ENCODE peak calls at places on chromosomes 13 and 19, in six cellular contexts. G is neural crest cell, Y is cardiac muscle cell, A is HFFc6, L is spleen, I is choroid plexus epithelial cell. H is an unnamed sample.

GRCh38 chr13:21934309-21934708 is 263.4 kb downstream of the FGF9 start:
- DNase-seq in G (no peak), Y (no peak), A (no peak), L (no peak), I (no peak), H (no peak)

GRCh38 chr19:55186080-55186479 is 6.0 kb upstream of the SYT5 start:
- DNase-seq in G (no peak), Y (no peak), A (no peak), L (no peak), I (no peak), H (no peak)

GRCh38 chr19:2495651-2496316 is 19.9 kb downstream of the GADD45B start:
- DNase-seq in G (no peak), Y (peak; percentile 88), A (peak; percentile 56), L (no peak), I (no peak), H (peak; percentile 34)

GRCh38 chr19:38675611-38676010 is 28.2 kb downstream of the ACTN4 start:
- DNase-seq in G (no peak), Y (no peak), A (no peak), L (no peak), I (no peak), H (no peak)

GRCh38 chr19:8609210-8610040 is 1.1 kb downstream of the ADAMTS10 start:
- DNase-seq in G (peak; percentile 50), Y (peak; percentile 68), A (peak; percentile 6), L (no peak), I (peak; percentile 70), H (peak; percentile 59)

GRCh38 chr19:54967611-54968010 is 1.4 kb downstream of the NLRP2 start:
- DNase-seq in G (no peak), Y (no peak), A (no peak), L (no peak), I (no peak), H (no peak)

GRCh38 chr19:17080441-17080803 is 4.8 kb downstream of the MYO9B start:
- DNase-seq in G (no peak), Y (no peak), A (no peak), L (no peak), I (no peak), H (no peak)

GRCh38 chr19:57473646-57474045 is 3.7 kb downstream of the ZNF772 start:
- DNase-seq in G (no peak), Y (no peak), A (no peak), L (no peak), I (peak; percentile 21), H (peak; percentile 19)

GRCh38 chr13:63693696-63694095 is 2278.0 kb upstream of the PCDH20 start:
- DNase-seq in G (no peak), Y (no peak), A (no peak), L (peak; percentile 71), I (no peak), H (no peak)

GRCh38 chr19:54918499-54918898 is 12.6 kb downstream of the NCR1 start:
- DNase-seq in G (no peak), Y (no peak), A (no peak), L (peak; percentile 19), I (no peak), H (no peak)

GRCh38 chr19:7965259-7965841 is 21.9 kb upstream of the TIMM44 start:
- DNase-seq in G (no peak), Y (no peak), A (no peak), L (no peak), I (no peak), H (no peak)

GRCh38 chr19:4363571-4364304 is 20.4 kb downstream of the MPND start:
- DNase-seq in G (no peak), Y (no peak), A (no peak), L (peak; percentile 74), I (no peak), H (no peak)

GRCh38 chr19:4362038-4362828 is 18.9 kb downstream of the MPND start:
- DNase-seq in G (no peak), Y (no peak), A (no peak), L (peak; percentile 68), I (no peak), H (no peak)

GRCh38 chr19:4361152-4362037 is 18.0 kb downstream of the MPND start:
- DNase-seq in G (no peak), Y (no peak), A (no peak), L (peak; percentile 75), I (peak; percentile 36), H (peak; percentile 37)

GRCh38 chr19:4360641-4361151 is 17.3 kb downstream of the MPND start:
- DNase-seq in G (no peak), Y (no peak), A (no peak), L (peak; percentile 74), I (peak; percentile 21), H (peak; percentile 63)

GRCh38 chr19:4362871-4363545 is 19.6 kb downstream of the MPND start:
- DNase-seq in G (no peak), Y (no peak), A (no peak), L (peak; percentile 74), I (no peak), H (no peak)
- TF ChIP-seq CTCF in G (peak; percentile 24), Y (no peak), A (peak; percentile 58), L (peak; percentile 18), I (peak; percentile 32), H (no peak)

DNA sequence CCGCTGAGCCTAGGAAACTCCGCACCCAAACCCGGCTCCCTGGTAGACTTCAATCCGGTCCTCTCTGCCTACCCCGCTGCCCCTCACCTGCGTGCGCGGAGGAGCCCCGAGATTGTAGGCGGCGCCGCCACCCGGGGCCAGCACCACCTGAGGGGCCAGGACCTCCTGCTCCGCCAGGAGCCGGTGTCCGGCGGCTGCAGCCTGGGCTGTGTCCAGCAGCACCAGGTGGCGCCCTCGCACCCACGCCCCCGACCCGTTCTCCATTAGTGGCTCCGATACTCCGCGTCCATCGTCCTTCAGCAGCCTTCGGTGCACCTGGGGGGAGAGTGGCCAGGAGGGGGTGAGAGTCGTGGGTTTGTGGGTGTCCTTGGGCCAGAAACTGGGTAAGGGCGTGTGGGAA is 18.5 kb downstream of the MAN2B1 start:
- DNase-seq in G (no peak), Y (no peak), A (no peak), L (no peak), I (no peak), H (no peak)
- TF ChIP-seq CTCF in G (no peak), Y (peak; percentile 44), A (peak; percentile 33), L (peak; percentile 16), I (peak; percentile 40), H (peak; percentile 28)

DNA sequence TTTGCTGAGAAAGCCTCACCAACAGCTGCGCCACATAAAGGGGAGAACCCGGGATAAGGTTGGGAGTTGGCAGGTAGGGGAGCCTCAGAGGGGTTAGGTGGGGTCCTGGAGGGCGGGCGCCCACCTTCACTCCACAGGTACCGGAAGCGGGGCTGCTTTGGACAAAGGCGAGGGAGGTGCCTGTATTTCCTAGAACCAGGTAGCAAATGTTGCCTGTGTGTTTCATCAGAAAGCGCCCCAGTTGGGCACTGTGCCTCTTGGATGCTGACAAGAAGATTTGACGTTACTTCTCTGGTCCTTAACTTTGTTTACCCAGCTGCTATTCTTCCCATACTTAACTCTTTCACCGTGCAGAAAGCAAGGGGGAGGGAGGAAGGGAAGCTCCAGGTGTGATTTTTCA is 278.9 kb downstream of the ZNF536 start:
- DNase-seq in G (no peak), Y (no peak), A (no peak), L (no peak), I (no peak), H (no peak)
- TF ChIP-seq CTCF in G (no peak), Y (no peak), A (no peak), L (no peak), I (no peak), H (no peak)

DNA sequence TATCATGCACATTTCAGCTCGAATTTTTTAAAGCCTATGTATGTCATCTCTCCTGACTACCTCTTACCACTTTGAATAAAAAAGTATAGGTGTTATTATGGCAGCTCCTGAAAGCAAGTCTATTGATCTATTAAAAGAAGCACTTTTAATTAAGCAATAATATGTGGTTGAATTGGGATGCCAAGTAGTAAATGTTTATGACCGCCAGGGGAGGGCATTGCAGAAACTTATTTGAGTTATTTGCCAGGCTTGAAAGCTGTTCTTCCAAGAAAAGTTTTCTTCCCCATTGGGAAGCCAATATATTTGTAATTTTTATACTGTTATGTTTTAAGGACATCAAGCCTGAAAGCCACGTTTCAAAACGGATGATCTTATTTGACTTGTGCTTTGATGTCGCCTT is 88.1 kb upstream of the SOX21 start:
- DNase-seq in G (no peak), Y (no peak), A (no peak), L (no peak), I (no peak), H (peak; percentile 2)
- TF ChIP-seq CTCF in G (no peak), Y (no peak), A (peak; percentile 57), L (no peak), I (no peak), H (peak; percentile 29)

GRCh38 chr19:13100871-13101589 is 1.6 kb downstream of the LYL1 start:
- DNase-seq in G (no peak), Y (no peak), A (no peak), L (peak; percentile 87), I (no peak), H (no peak)

GRCh38 chr19:13100031-13100588 is 2.5 kb downstream of the LYL1 start:
- DNase-seq in G (no peak), Y (no peak), A (peak; percentile 56), L (peak; percentile 82), I (no peak), H (peak; percentile 32)

GRCh38 chr19:13102666-13103584 is at the start of gene LYL1:
- DNase-seq in G (no peak), Y (peak; percentile 89), A (peak; percentile 48), L (peak; percentile 97), I (no peak), H (no peak)

GRCh38 chr19:13102416-13102665 is 317 bp downstream of the LYL1 start:
- DNase-seq in G (no peak), Y (no peak), A (no peak), L (no peak), I (no peak), H (no peak)

DNA sequence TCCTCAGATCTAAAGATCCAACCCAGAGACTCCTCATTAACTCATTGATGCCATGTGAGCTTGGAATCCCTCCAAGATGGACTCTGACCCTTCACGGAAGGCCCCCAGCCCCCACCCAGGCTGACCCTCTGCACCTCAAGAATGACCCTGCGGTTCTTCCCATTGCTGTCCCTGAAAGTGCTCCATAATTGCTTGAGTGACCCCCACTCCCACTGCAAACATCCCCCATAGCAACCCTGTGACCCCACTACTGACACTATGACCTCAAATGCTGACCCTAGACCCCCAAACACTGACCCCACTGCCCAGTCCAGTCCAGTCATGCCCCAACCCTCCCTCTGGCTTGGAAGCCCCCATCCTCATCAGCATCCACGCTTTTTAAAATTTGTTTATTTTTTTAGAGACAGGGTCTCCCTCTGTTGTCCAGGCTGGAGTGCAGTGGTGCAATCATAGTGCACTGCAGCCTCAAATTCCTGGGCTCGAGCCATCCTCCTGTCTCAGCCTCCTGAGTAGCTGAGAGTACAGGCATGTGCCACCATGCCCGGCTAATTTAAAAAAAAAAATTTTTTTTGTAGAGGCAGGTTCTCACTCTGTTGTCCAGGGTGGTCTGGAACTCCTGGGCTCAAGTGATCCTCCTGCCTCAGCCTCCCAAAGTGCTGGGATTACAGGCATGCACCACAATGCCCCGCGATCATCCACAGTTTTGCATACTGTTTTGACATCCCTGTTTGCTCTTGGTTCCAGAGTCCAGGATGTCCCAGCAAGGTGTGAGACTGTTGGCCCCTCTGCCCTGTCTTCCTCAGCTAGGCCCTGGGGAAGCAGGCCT is 855 bp downstream of the LYL1 start:
- DNase-seq in G (no peak), Y (no peak), A (no peak), L (no peak), I (no peak), H (no peak)
- TF ChIP-seq CTCF in G (no peak), Y (no peak), A (peak; percentile 9), L (no peak), I (no peak), H (no peak)